ENCODE peak calls at places on chromosomes 6 and 20, in eight cellular contexts. C is thyroid gland, W is H9, J is Calu3, Z is GM13976, G is dorsolateral prefrontal cortex, D is GM10248, K is heart left ventricle. V is an unnamed sample.

GRCh38 chr6:15400572-15401004 is 154.7 kb downstream of the JARID2 start:
- DNase-seq in C (peak; percentile 24), W (no peak), J (no peak), Z (peak; percentile 48), G (peak; percentile 81), D (peak; percentile 43), K (peak; percentile 78), V (peak; percentile 33)

GRCh38 chr20:23081263-23081811 is 4.8 kb downstream of the CD93 start:
- DNase-seq in C (no peak), W (no peak), J (no peak), Z (no peak), G (no peak), D (no peak), K (no peak), V (no peak)

GRCh38 chr20:48360338-48360698 is 467.5 kb downstream of the PREX1 start:
- DNase-seq in C (no peak), W (no peak), J (no peak), Z (peak; percentile 64), G (no peak), D (peak; percentile 60), K (no peak), V (no peak)

GRCh38 chr20:16263582-16263981 is 309.7 kb downstream of the KIF16B start:
- DNase-seq in C (no peak), W (no peak), J (no peak), Z (no peak), G (peak; percentile 69), D (no peak), K (no peak), V (no peak)

GRCh38 chr6:81613606-81614005 is 138.9 kb downstream of the TENT5A start:
- DNase-seq in C (no peak), W (no peak), J (no peak), Z (no peak), G (no peak), D (no peak), K (no peak), V (no peak)

GRCh38 chr6:108502826-108503225 is 57.9 kb upstream of the FOXO3 start:
- DNase-seq in C (no peak), W (no peak), J (no peak), Z (no peak), G (no peak), D (no peak), K (no peak), V (no peak)

GRCh38 chr6:136077834-136078576 is 172.1 kb downstream of the MTFR2 start:
- DNase-seq in C (no peak), W (no peak), J (no peak), Z (no peak), G (no peak), D (no peak), K (no peak), V (no peak)

GRCh38 chr6:20334334-20334733 is 67.3 kb upstream of the E2F3 start:
- DNase-seq in C (no peak), W (peak; percentile 34), J (no peak), Z (no peak), G (no peak), D (no peak), K (peak; percentile 22), V (no peak)

GRCh38 chr6:165636415-165637048 is 26.5 kb downstream of the PDE10A start:
- DNase-seq in C (no peak), W (peak; percentile 42), J (no peak), Z (no peak), G (no peak), D (no peak), K (no peak), V (no peak)

DNA sequence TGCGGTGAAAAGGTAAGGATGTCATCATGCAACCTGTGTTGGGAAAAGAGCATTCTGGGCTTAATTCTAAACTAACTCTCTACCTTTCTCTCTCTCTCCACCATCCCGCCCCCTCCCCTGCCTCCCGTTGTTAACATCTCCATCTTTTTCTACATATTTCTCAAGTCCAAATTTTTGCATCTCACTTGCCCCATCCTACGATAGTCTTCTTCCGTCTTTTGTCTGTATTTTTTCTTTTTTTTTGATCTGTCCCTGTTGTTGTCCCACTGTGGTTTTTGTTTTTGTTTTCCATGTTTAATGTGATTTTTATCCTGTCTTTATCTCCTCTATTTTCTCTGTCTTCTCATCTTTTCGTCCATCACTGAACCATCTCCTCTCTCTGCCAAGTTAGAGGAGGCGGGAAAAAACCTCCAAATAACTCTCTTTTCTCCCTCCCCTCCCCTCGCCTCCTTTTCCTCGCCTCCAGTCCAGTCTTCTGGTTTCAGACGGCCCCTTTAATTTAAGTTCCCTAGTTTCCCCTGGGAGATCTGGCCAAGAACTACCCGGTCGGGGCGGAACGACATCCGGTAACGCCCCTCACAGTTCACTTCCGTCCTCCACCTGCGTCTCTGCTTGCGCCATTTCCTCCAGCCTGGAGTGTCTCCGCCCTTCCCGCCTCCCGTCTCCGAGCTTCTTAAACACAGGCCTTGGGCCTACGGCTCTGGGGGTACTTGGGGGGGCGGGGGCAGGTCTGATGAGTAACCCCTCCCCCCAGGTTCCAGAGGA is at the start of gene NFKBIL1:
- DNase-seq in C (peak; percentile 96), W (peak; percentile 97), J (peak; percentile 98), Z (peak; percentile 90), G (peak; percentile 98), D (peak; percentile 89), K (peak; percentile 98), V (peak; percentile 50)
- TF ChIP-seq CTCF in C (no peak), W (no peak), J (no peak), Z (no peak), G (peak; percentile 8), D (no peak), K (no peak), V (no peak)

DNA sequence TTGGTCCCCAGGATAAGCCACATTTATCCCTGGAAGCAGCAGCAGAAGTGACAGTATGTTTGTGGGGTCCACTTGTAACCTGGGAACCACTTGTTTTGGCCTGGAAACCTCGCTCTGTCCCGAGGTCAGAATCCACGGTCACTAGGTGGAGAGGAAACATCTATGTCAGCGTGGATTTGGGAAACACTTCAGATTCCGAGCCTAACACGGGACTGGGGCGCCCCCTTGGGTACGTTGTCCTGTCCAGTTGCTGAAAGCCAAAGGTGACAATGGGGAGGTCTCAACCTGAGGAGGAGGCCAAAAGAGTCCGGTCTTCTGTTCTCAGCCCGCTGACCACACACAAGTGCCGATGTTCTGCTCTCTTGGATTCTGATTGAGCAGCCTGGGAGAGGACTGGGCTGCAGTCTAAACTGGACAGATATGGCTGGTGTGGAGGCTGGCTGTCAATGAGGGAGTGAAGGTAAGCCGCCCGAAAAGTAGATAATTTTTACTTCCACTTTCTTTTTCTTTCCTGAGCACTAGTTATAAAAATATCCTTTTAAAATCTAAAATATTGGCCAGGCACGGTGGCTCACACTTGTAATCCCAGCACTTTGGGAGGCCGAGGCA is 4.9 kb upstream of the ZFP57 start:
- DNase-seq in C (no peak), W (peak; percentile 79), J (peak; percentile 55), Z (no peak), G (no peak), D (no peak), K (no peak), V (no peak)
- TF ChIP-seq CTCF in C (no peak), W (peak; percentile 77), J (no peak), Z (no peak), G (peak; percentile 47), D (no peak), K (peak; percentile 44), V (no peak)

DNA sequence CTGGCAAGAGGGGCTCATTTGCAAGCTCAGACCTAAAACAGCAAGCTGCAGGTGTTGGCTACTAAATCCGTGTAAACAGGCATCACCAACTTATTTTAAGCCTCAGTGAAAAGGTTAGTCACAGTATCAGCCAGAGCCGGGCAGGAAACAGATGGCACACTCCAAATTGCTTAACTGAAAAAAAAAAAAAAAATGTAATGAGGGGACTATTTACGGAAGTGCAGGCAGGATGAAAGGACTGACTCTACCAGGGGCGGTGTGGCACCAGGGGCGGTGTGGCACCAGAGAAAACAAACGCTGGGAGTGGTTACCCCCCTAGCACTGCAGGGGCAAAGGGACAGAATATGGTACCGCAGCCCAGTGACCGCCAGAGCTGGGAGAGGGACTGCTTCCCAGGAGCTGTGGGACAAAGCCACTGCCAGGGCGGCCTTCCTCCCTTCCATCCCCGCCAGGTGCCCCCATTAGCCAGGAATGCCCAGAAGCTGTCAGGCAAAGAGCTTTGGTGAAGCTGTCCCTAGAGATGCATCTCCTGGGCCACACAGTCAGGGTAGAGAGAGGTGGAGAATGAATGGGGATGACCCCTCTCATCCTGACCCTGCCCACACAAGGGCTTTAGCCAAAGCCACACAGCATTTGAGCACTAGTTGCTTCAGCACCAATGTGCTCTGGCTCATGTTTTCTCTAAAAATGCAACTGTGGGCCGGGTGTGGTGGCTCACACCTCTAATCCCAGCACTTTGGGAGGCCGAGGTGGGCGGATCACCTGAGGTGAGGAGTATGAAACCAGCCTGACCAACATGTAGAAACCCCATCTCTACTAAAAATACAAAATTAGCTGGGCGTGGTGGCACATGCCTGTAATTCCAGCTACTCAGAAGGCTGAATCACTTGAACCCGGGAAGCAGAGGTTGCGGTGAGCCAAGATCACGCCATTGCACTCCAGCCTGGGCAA is 39.6 kb upstream of the GFOD1 start:
- DNase-seq in C (peak; percentile 14), W (peak; percentile 30), J (no peak), Z (no peak), G (peak; percentile 69), D (peak; percentile 28), K (no peak), V (no peak)
- TF ChIP-seq CTCF in C (no peak), W (no peak), J (no peak), Z (no peak), G (no peak), D (no peak), K (no peak), V (no peak)

GRCh38 chr20:9971746-9972145 is 63.0 kb upstream of the ANKEF1 start:
- DNase-seq in C (no peak), W (no peak), J (no peak), Z (no peak), G (no peak), D (no peak), K (no peak), V (no peak)

GRCh38 chr20:9969626-9970025 is 65.2 kb upstream of the ANKEF1 start:
- DNase-seq in C (no peak), W (no peak), J (no peak), Z (no peak), G (no peak), D (no peak), K (no peak), V (no peak)

GRCh38 chr20:9978395-9979004 is 56.3 kb upstream of the ANKEF1 start:
- DNase-seq in C (peak; percentile 36), W (no peak), J (peak; percentile 35), Z (peak; percentile 58), G (peak; percentile 55), D (peak; percentile 50), K (peak; percentile 32), V (no peak)

GRCh38 chr20:9977629-9978028 is 57.2 kb upstream of the ANKEF1 start:
- DNase-seq in C (no peak), W (no peak), J (no peak), Z (no peak), G (no peak), D (no peak), K (no peak), V (peak; percentile 18)

GRCh38 chr20:9974324-9974723 is 60.5 kb upstream of the ANKEF1 start:
- DNase-seq in C (no peak), W (no peak), J (no peak), Z (no peak), G (no peak), D (no peak), K (no peak), V (no peak)
- TF ChIP-seq CTCF in C (no peak), W (peak; percentile 56), J (no peak), Z (no peak), G (no peak), D (no peak), K (no peak), V (no peak)

V was measured in D721Med.